ENCODE peak calls at places on chromosomes 1 and 21, in six cellular contexts. S, R, H, V, E and U are unnamed samples.
A peak's percentile ranks its signal among the peaks of the same experiment; 100 is the strongest.

GRCh38 chr1:58782308-58783089 is 1.3 kb downstream of the JUN start:
- DNase-seq in H (peak; percentile 23), S (peak; percentile 66), V (peak; percentile 83), E (peak; percentile 41), R (peak; percentile 46), U (peak; percentile 62)

GRCh38 chr1:172143384-172144025 is 277.0 kb upstream of the C1orf105 start:
- DNase-seq in R (no peak), E (peak; percentile 96), H (no peak), S (no peak), V (no peak), U (peak; percentile 94)

GRCh38 chr1:9758559-9759121 is 65.1 kb downstream of the CLSTN1 start:
- DNase-seq in V (no peak), E (no peak), S (no peak), H (no peak), R (no peak), U (no peak)

GRCh38 chr1:30318864-30319718 is 404.3 kb downstream of the MATN1 start:
- DNase-seq in R (no peak), V (peak; percentile 29), S (no peak), H (no peak), E (no peak), U (no peak)

GRCh38 chr1:165367375-165367993 is 11.0 kb upstream of the LMX1A start:
- DNase-seq in R (peak; percentile 71), H (peak; percentile 82), E (peak; percentile 84), S (peak; percentile 79), V (peak; percentile 84), U (peak; percentile 83)

GRCh38 chr1:187474266-187474665 is 645.5 kb downstream of the PLA2G4A start:
- DNase-seq in S (no peak), H (no peak), E (peak; percentile 2), R (no peak), V (no peak), U (peak; percentile 1)

GRCh38 chr21:32367158-32367557 is 25.7 kb downstream of the URB1 start:
- DNase-seq in E (no peak), R (no peak), S (no peak), H (no peak), V (no peak), U (peak; percentile 31)

GRCh38 chr1:176149939-176150807 is 56.9 kb downstream of the COP1 start:
- DNase-seq in S (no peak), E (no peak), V (no peak), R (no peak), H (no peak), U (no peak)

GRCh38 chr1:231969078-231969477 is 342.5 kb downstream of the DISC1 start:
- DNase-seq in R (no peak), V (no peak), S (no peak), H (no peak), E (no peak), U (no peak)

GRCh38 chr1:25566730-25567341 is 23.4 kb downstream of the LDLRAP1 start:
- DNase-seq in S (no peak), E (peak; percentile 84), R (peak; percentile 56), H (peak; percentile 54), V (peak; percentile 92), U (peak; percentile 42)

GRCh38 chr1:62688687-62689085 is 500 bp upstream of the DOCK7 start:
- DNase-seq in V (no peak), R (no peak), H (no peak), E (peak; percentile 46), S (no peak), U (no peak)

GRCh38 chr1:222653178-222653827 is 35.4 kb downstream of the MIA3 start:
- DNase-seq in E (no peak), V (no peak), R (no peak), H (no peak), S (no peak), U (no peak)

GRCh38 chr1:234601217-234602017 is 8.6 kb downstream of the IRF2BP2 start:
- DNase-seq in R (no peak), V (no peak), S (no peak), H (no peak), E (peak; percentile 69), U (peak; percentile 70)

GRCh38 chr1:171663854-171664550 is 11.5 kb upstream of the MYOC start:
- DNase-seq in H (no peak), S (no peak), E (no peak), V (no peak), R (no peak), U (no peak)

GRCh38 chr1:1274931-1275431 is 1.3 kb upstream of the UBE2J2 start:
- DNase-seq in E (no peak), H (no peak), S (no peak), V (no peak), R (no peak), U (no peak)

GRCh38 chr1:1273535-1274298 is at the start of gene UBE2J2:
- DNase-seq in V (peak; percentile 97), E (peak; percentile 90), S (peak; percentile 94), H (peak; percentile 92), R (peak; percentile 91), U (peak; percentile 91)

GRCh38 chr1:1273152-1273534 is 511 bp downstream of the UBE2J2 start:
- DNase-seq in H (no peak), S (no peak), V (no peak), E (no peak), R (no peak), U (no peak)

GRCh38 chr1:1275836-1276235 is 2.2 kb upstream of the UBE2J2 start:
- DNase-seq in S (no peak), R (no peak), E (no peak), V (no peak), H (no peak), U (no peak)

GRCh38 chr1:1274299-1274930 is 761 bp upstream of the UBE2J2 start:
- DNase-seq in H (no peak), E (no peak), S (no peak), V (no peak), R (no peak), U (no peak)
- TF ChIP-seq CTCF in H (no peak), E (no peak), S (no peak), V (no peak), R (no peak), U (no peak)

GRCh38 chr1:118459871-118460270 is 274.8 kb upstream of the SPAG17 start:
- DNase-seq in V (no peak), R (no peak), E (no peak), S (no peak), H (no peak), U (no peak)

GRCh38 chr1:118461154-118461553 is 276.1 kb upstream of the SPAG17 start:
- DNase-seq in V (no peak), E (no peak), S (no peak), H (no peak), R (no peak), U (no peak)
- H3K4me3 ChIP-seq in V (no peak overlapping the region), E (no peak overlapping the region), S (no peak overlapping the region), H (no peak overlapping the region), R (no peak overlapping the region), U (no peak overlapping the region)

DNA sequence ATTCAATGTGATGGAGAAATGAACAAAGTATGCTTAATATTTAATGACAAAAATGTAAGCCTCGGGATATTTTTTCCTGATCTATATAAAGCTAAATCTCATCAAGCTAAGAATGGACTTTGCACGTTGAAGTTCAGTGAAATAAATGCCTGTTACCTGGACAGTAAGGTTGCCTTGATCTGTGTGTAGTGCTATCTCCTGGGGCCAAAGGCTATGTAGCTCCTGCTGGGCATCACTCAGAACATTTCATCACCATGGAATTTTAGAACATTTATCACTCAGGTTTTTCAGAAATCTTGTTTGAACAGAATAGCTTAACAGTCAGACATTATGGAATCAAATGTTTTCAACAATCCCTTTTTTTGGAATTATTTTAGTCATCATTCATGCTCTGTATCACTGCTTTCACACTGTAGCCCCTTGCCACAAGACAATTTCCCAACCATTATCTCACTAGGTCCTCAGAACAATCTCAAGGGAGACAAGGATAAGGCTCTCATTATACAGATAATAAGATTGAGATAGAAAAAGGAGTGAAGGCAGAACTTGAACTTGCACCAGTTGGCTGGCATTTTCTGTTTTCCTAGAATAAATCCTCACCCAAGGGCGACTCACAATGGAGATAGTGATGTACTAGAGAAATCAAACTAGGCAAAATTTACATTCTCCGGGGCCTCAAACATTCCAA is 3.7 kb downstream of the OR10J1 start:
- DNase-seq in R (no peak), V (no peak), H (no peak), E (no peak), S (no peak), U (no peak)
- TF ChIP-seq CTCF in R (no peak), V (no peak), H (no peak), E (no peak), S (no peak), U (no peak)

DNA sequence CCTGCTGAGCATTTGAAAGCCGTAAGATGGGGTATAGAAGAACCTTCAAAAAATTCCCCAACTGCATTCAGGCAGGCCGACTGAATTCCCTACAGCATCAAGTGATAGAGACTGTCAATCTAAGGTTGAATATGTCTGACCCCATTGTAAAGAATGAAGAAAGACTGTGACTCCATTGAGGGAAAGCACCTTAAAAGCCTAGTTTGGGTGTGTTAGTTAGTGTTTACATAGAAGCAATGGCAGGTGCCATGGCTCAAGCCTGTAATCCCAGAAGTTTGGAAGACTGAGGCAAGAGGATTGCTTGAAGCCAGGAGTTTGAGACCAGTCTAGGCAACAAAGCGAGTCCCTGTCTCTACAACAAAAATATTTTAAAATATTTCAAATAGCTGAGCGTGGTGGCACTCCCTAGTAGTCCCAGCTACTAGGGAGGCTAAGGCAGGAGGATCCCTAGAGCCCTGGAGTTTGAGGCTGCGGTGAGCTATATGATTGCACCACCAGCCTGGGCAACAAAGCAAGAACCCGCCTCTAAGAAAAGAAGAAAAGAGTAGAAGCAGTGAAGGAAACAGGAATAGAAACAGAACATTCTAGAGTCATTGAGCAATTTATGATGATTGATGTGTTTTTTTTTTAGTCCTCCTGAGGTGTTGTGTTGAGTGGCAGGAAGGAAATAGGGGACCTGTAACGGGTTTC is 15.4 kb downstream of the POLR3GL start:
- DNase-seq in H (no peak), E (peak; percentile 55), S (peak; percentile 45), R (no peak), V (no peak), U (no peak)
- H3K4me3 ChIP-seq in H (peak overlapping the region; percentile 37), E (no peak overlapping the region), S (no peak overlapping the region), R (no peak overlapping the region), V (peak overlapping the region; percentile 2), U (no peak overlapping the region)